ENCODE peak calls at places on chromosomes 16 and 17, in eight cellular contexts. One of them, this sample, is unnamed.

GRCh38 chr17:40182606-40183005 is 5.3 kb downstream of the RAPGEFL1 start:
- DNase-seq in H1: no peak
- DNase-seq in AG20443: no peak
- DNase-seq in activated CD8-positive, alpha-beta memory T cell treated with anti-CD3 and anti-CD28 coated beads, Interleukin-2, amount 50 U/mL, for 4 hours: no peak
- DNase-seq in RWPE1: no peak
- DNase-seq in brain microvascular endothelial cell: no peak
- DNase-seq in AG04450: no peak
- DNase-seq in retinal pigment epithelial cell: no peak
- DNase-seq in this sample: no peak

GRCh38 chr16:11380836-11381235 is 35.6 kb downstream of the RMI2 start:
- DNase-seq in RWPE1: no peak
- DNase-seq in activated CD8-positive, alpha-beta memory T cell treated with anti-CD3 and anti-CD28 coated beads, Interleukin-2, amount 50 U/mL, for 4 hours: no peak
- DNase-seq in retinal pigment epithelial cell: no peak
- DNase-seq in H1: no peak
- DNase-seq in brain microvascular endothelial cell: no peak
- DNase-seq in AG04450: no peak
- DNase-seq in AG20443: no peak
- DNase-seq in this sample: no peak

GRCh38 chr17:55689672-55690071 is 33.0 kb downstream of the TMEM100 start:
- DNase-seq in retinal pigment epithelial cell: no peak
- DNase-seq in H1: no peak
- DNase-seq in AG20443: no peak
- DNase-seq in RWPE1: no peak
- DNase-seq in activated CD8-positive, alpha-beta memory T cell treated with anti-CD3 and anti-CD28 coated beads, Interleukin-2, amount 50 U/mL, for 4 hours: no peak
- DNase-seq in AG04450: no peak
- DNase-seq in brain microvascular endothelial cell: no peak
- DNase-seq in this sample: no peak

GRCh38 chr17:57463103-57463885 is 207.0 kb downstream of the MSI2 start:
- DNase-seq in brain microvascular endothelial cell: peak
- DNase-seq in retinal pigment epithelial cell: peak
- DNase-seq in activated CD8-positive, alpha-beta memory T cell treated with anti-CD3 and anti-CD28 coated beads, Interleukin-2, amount 50 U/mL, for 4 hours: peak
- DNase-seq in AG20443: peak
- DNase-seq in H1: no peak
- DNase-seq in RWPE1: no peak
- DNase-seq in AG04450: no peak
- DNase-seq in this sample: no peak

GRCh38 chr17:37147301-37147812 is 198.6 kb downstream of the AATF start:
- DNase-seq in H1: no peak
- DNase-seq in AG04450: no peak
- DNase-seq in brain microvascular endothelial cell: peak
- DNase-seq in RWPE1: no peak
- DNase-seq in AG20443: no peak
- DNase-seq in activated CD8-positive, alpha-beta memory T cell treated with anti-CD3 and anti-CD28 coated beads, Interleukin-2, amount 50 U/mL, for 4 hours: no peak
- DNase-seq in retinal pigment epithelial cell: no peak
- DNase-seq in this sample: no peak

GRCh38 chr17:3529817-3530741 is 27.5 kb downstream of the TRPV3 start:
- DNase-seq in AG20443: peak
- DNase-seq in AG04450: no peak
- DNase-seq in brain microvascular endothelial cell: peak
- DNase-seq in activated CD8-positive, alpha-beta memory T cell treated with anti-CD3 and anti-CD28 coated beads, Interleukin-2, amount 50 U/mL, for 4 hours: no peak
- DNase-seq in retinal pigment epithelial cell: peak
- DNase-seq in RWPE1: no peak
- DNase-seq in H1: no peak
- DNase-seq in this sample: peak

GRCh38 chr17:75729351-75729750 is 8.1 kb downstream of the ITGB4 start:
- DNase-seq in AG20443: no peak
- DNase-seq in brain microvascular endothelial cell: no peak
- DNase-seq in retinal pigment epithelial cell: no peak
- DNase-seq in activated CD8-positive, alpha-beta memory T cell treated with anti-CD3 and anti-CD28 coated beads, Interleukin-2, amount 50 U/mL, for 4 hours: no peak
- DNase-seq in RWPE1: no peak
- DNase-seq in H1: no peak
- DNase-seq in AG04450: no peak
- DNase-seq in this sample: no peak

GRCh38 chr17:29593546-29594440 is 861 bp downstream of the ANKRD13B start:
- DNase-seq in AG20443: no peak
- DNase-seq in AG04450: no peak
- DNase-seq in activated CD8-positive, alpha-beta memory T cell treated with anti-CD3 and anti-CD28 coated beads, Interleukin-2, amount 50 U/mL, for 4 hours: peak
- DNase-seq in retinal pigment epithelial cell: no peak
- DNase-seq in RWPE1: peak
- DNase-seq in brain microvascular endothelial cell: no peak
- DNase-seq in H1: peak
- DNase-seq in this sample: peak

GRCh38 chr17:43079578-43080302 is 45.4 kb downstream of the BRCA1 start:
- DNase-seq in AG04450: no peak
- DNase-seq in H1: no peak
- DNase-seq in retinal pigment epithelial cell: no peak
- DNase-seq in brain microvascular endothelial cell: no peak
- DNase-seq in AG20443: no peak
- DNase-seq in RWPE1: no peak
- DNase-seq in activated CD8-positive, alpha-beta memory T cell treated with anti-CD3 and anti-CD28 coated beads, Interleukin-2, amount 50 U/mL, for 4 hours: no peak
- DNase-seq in this sample: no peak

GRCh38 chr16:86590501-86591144 is 12.3 kb downstream of the FOXL1 start:
- DNase-seq in activated CD8-positive, alpha-beta memory T cell treated with anti-CD3 and anti-CD28 coated beads, Interleukin-2, amount 50 U/mL, for 4 hours: no peak
- DNase-seq in brain microvascular endothelial cell: peak
- DNase-seq in AG04450: peak
- DNase-seq in H1: no peak
- DNase-seq in retinal pigment epithelial cell: no peak
- DNase-seq in RWPE1: no peak
- DNase-seq in AG20443: peak
- DNase-seq in this sample: no peak

GRCh38 chr16:81436381-81436780 is 8.2 kb upstream of the CMIP start:
- DNase-seq in brain microvascular endothelial cell: no peak
- DNase-seq in AG20443: no peak
- DNase-seq in RWPE1: no peak
- DNase-seq in retinal pigment epithelial cell: no peak
- DNase-seq in H1: no peak
- DNase-seq in AG04450: no peak
- DNase-seq in activated CD8-positive, alpha-beta memory T cell treated with anti-CD3 and anti-CD28 coated beads, Interleukin-2, amount 50 U/mL, for 4 hours: no peak
- DNase-seq in this sample: no peak

GRCh38 chr16:54334208-54334607 is 47.6 kb upstream of the IRX3 start:
- DNase-seq in brain microvascular endothelial cell: no peak
- DNase-seq in AG04450: no peak
- DNase-seq in retinal pigment epithelial cell: no peak
- DNase-seq in H1: no peak
- DNase-seq in activated CD8-positive, alpha-beta memory T cell treated with anti-CD3 and anti-CD28 coated beads, Interleukin-2, amount 50 U/mL, for 4 hours: no peak
- DNase-seq in AG20443: no peak
- DNase-seq in RWPE1: no peak
- DNase-seq in this sample: no peak

GRCh38 chr17:499836-500543 is 147.4 kb upstream of the RPH3AL start:
- DNase-seq in brain microvascular endothelial cell: no peak
- DNase-seq in RWPE1: no peak
- DNase-seq in AG20443: no peak
- DNase-seq in H1: no peak
- DNase-seq in activated CD8-positive, alpha-beta memory T cell treated with anti-CD3 and anti-CD28 coated beads, Interleukin-2, amount 50 U/mL, for 4 hours: no peak
- DNase-seq in retinal pigment epithelial cell: no peak
- DNase-seq in AG04450: no peak
- DNase-seq in this sample: no peak

GRCh38 chr17:39643271-39643670 is 6.3 kb downstream of the STARD3 start:
- DNase-seq in AG20443: peak
- DNase-seq in H1: no peak
- DNase-seq in AG04450: no peak
- DNase-seq in activated CD8-positive, alpha-beta memory T cell treated with anti-CD3 and anti-CD28 coated beads, Interleukin-2, amount 50 U/mL, for 4 hours: no peak
- DNase-seq in retinal pigment epithelial cell: no peak
- DNase-seq in brain microvascular endothelial cell: peak
- DNase-seq in RWPE1: no peak
- DNase-seq in this sample: no peak

GRCh38 chr17:40462343-40463121 is 19.3 kb downstream of the IGFBP4 start:
- DNase-seq in H1: no peak
- DNase-seq in RWPE1: no peak
- DNase-seq in AG20443: no peak
- DNase-seq in activated CD8-positive, alpha-beta memory T cell treated with anti-CD3 and anti-CD28 coated beads, Interleukin-2, amount 50 U/mL, for 4 hours: no peak
- DNase-seq in retinal pigment epithelial cell: no peak
- DNase-seq in brain microvascular endothelial cell: no peak
- DNase-seq in AG04450: no peak
- DNase-seq in this sample: peak

This sample was measured in ovary.